ENCODE peak calls at places on chromosome 5, in eight cellular contexts. One of them, this sample, is unnamed.

GRCh38 chr5:117084052-117084451 is 509.4 kb upstream of the SEMA6A start:
- DNase-seq in posterior cingulate gyrus: peak; percentile 50
- DNase-seq in germinal center: no peak
- DNase-seq in T-helper 1 cell: no peak
- DNase-seq in activated T-helper 1 cell treated with anti-CD3 and anti-CD28 coated beads, Interleukin-12 subunit alpha, Interleukin-12 subunit beta, Interleukin-2, Interleukin-4 antibody, amounts not matched to agents 30 ng/mL and 10 ng/mL and 1 ng/mL, durations not matched to agents 14 hours and 24 hours and 36 hours: no peak
- DNase-seq in AML-193: no peak
- DNase-seq in stromal cell of bone marrow: no peak
- DNase-seq in HepG2: no peak
- DNase-seq in this sample: no peak

GRCh38 chr5:611731-612486 is at the start of gene CEP72:
- DNase-seq in T-helper 1 cell: peak; percentile 90
- DNase-seq in HepG2: peak; percentile 68
- DNase-seq in posterior cingulate gyrus: peak; percentile 99
- DNase-seq in activated T-helper 1 cell treated with anti-CD3 and anti-CD28 coated beads, Interleukin-12 subunit alpha, Interleukin-12 subunit beta, Interleukin-2, Interleukin-4 antibody, amounts not matched to agents 30 ng/mL and 10 ng/mL and 1 ng/mL, durations not matched to agents 14 hours and 24 hours and 36 hours: peak; percentile 87
- DNase-seq in germinal center: peak; percentile 95
- DNase-seq in AML-193: peak; percentile 64
- DNase-seq in stromal cell of bone marrow: peak; percentile 65
- DNase-seq in this sample: peak; percentile 96

GRCh38 chr5:42919600-42919999 is 107.9 kb upstream of the SELENOP start:
- DNase-seq in AML-193: no peak
- DNase-seq in activated T-helper 1 cell treated with anti-CD3 and anti-CD28 coated beads, Interleukin-12 subunit alpha, Interleukin-12 subunit beta, Interleukin-2, Interleukin-4 antibody, amounts not matched to agents 30 ng/mL and 10 ng/mL and 1 ng/mL, durations not matched to agents 14 hours and 24 hours and 36 hours: no peak
- DNase-seq in posterior cingulate gyrus: no peak
- DNase-seq in HepG2: no peak
- DNase-seq in stromal cell of bone marrow: no peak
- DNase-seq in germinal center: no peak
- DNase-seq in T-helper 1 cell: no peak
- DNase-seq in this sample: no peak

GRCh38 chr5:56973473-56973872 is 21.6 kb upstream of the MIER3 start:
- DNase-seq in AML-193: no peak
- DNase-seq in T-helper 1 cell: no peak
- DNase-seq in stromal cell of bone marrow: no peak
- DNase-seq in activated T-helper 1 cell treated with anti-CD3 and anti-CD28 coated beads, Interleukin-12 subunit alpha, Interleukin-12 subunit beta, Interleukin-2, Interleukin-4 antibody, amounts not matched to agents 30 ng/mL and 10 ng/mL and 1 ng/mL, durations not matched to agents 14 hours and 24 hours and 36 hours: no peak
- DNase-seq in HepG2: no peak
- DNase-seq in germinal center: no peak
- DNase-seq in posterior cingulate gyrus: no peak
- DNase-seq in this sample: no peak

GRCh38 chr5:62327627-62328026 is 21.6 kb downstream of the KIF2A start:
- DNase-seq in activated T-helper 1 cell treated with anti-CD3 and anti-CD28 coated beads, Interleukin-12 subunit alpha, Interleukin-12 subunit beta, Interleukin-2, Interleukin-4 antibody, amounts not matched to agents 30 ng/mL and 10 ng/mL and 1 ng/mL, durations not matched to agents 14 hours and 24 hours and 36 hours: no peak
- DNase-seq in HepG2: no peak
- DNase-seq in T-helper 1 cell: no peak
- DNase-seq in AML-193: no peak
- DNase-seq in germinal center: no peak
- DNase-seq in posterior cingulate gyrus: no peak
- DNase-seq in stromal cell of bone marrow: no peak
- DNase-seq in this sample: no peak

GRCh38 chr5:138725153-138725884 is 27.9 kb upstream of the CTNNA1 start:
- DNase-seq in posterior cingulate gyrus: peak; percentile 90
- DNase-seq in HepG2: peak; percentile 57
- DNase-seq in stromal cell of bone marrow: peak; percentile 43
- DNase-seq in germinal center: no peak
- DNase-seq in AML-193: no peak
- DNase-seq in T-helper 1 cell: no peak
- DNase-seq in activated T-helper 1 cell treated with anti-CD3 and anti-CD28 coated beads, Interleukin-12 subunit alpha, Interleukin-12 subunit beta, Interleukin-2, Interleukin-4 antibody, amounts not matched to agents 30 ng/mL and 10 ng/mL and 1 ng/mL, durations not matched to agents 14 hours and 24 hours and 36 hours: no peak
- DNase-seq in this sample: peak; percentile 21

GRCh38 chr5:32223972-32224608 is 50.0 kb upstream of the GOLPH3 start:
- DNase-seq in activated T-helper 1 cell treated with anti-CD3 and anti-CD28 coated beads, Interleukin-12 subunit alpha, Interleukin-12 subunit beta, Interleukin-2, Interleukin-4 antibody, amounts not matched to agents 30 ng/mL and 10 ng/mL and 1 ng/mL, durations not matched to agents 14 hours and 24 hours and 36 hours: no peak
- DNase-seq in posterior cingulate gyrus: no peak
- DNase-seq in T-helper 1 cell: no peak
- DNase-seq in AML-193: no peak
- DNase-seq in stromal cell of bone marrow: no peak
- DNase-seq in germinal center: no peak
- DNase-seq in HepG2: peak; percentile 75
- DNase-seq in this sample: peak; percentile 87

GRCh38 chr5:140145818-140146522 is 20.2 kb downstream of the IGIP start:
- DNase-seq in stromal cell of bone marrow: peak; percentile 55
- DNase-seq in activated T-helper 1 cell treated with anti-CD3 and anti-CD28 coated beads, Interleukin-12 subunit alpha, Interleukin-12 subunit beta, Interleukin-2, Interleukin-4 antibody, amounts not matched to agents 30 ng/mL and 10 ng/mL and 1 ng/mL, durations not matched to agents 14 hours and 24 hours and 36 hours: peak; percentile 41
- DNase-seq in HepG2: peak; percentile 38
- DNase-seq in posterior cingulate gyrus: peak; percentile 94
- DNase-seq in germinal center: peak; percentile 68
- DNase-seq in AML-193: no peak
- DNase-seq in T-helper 1 cell: peak; percentile 29
- DNase-seq in this sample: peak; percentile 82

GRCh38 chr5:177132504-177133118 is 962 bp upstream of the NSD1 start:
- DNase-seq in HepG2: no peak
- DNase-seq in germinal center: peak; percentile 50
- DNase-seq in AML-193: no peak
- DNase-seq in stromal cell of bone marrow: no peak
- DNase-seq in posterior cingulate gyrus: peak; percentile 88
- DNase-seq in activated T-helper 1 cell treated with anti-CD3 and anti-CD28 coated beads, Interleukin-12 subunit alpha, Interleukin-12 subunit beta, Interleukin-2, Interleukin-4 antibody, amounts not matched to agents 30 ng/mL and 10 ng/mL and 1 ng/mL, durations not matched to agents 14 hours and 24 hours and 36 hours: peak; percentile 29
- DNase-seq in T-helper 1 cell: peak; percentile 40
- DNase-seq in this sample: no peak

GRCh38 chr5:158155811-158156495 is 297.0 kb upstream of the CLINT1 start:
- DNase-seq in stromal cell of bone marrow: no peak
- DNase-seq in germinal center: no peak
- DNase-seq in T-helper 1 cell: no peak
- DNase-seq in HepG2: no peak
- DNase-seq in activated T-helper 1 cell treated with anti-CD3 and anti-CD28 coated beads, Interleukin-12 subunit alpha, Interleukin-12 subunit beta, Interleukin-2, Interleukin-4 antibody, amounts not matched to agents 30 ng/mL and 10 ng/mL and 1 ng/mL, durations not matched to agents 14 hours and 24 hours and 36 hours: no peak
- DNase-seq in posterior cingulate gyrus: no peak
- DNase-seq in AML-193: no peak
- DNase-seq in this sample: no peak

GRCh38 chr5:44619875-44620610 is 188.7 kb upstream of the MRPS30 start:
- DNase-seq in stromal cell of bone marrow: no peak
- DNase-seq in activated T-helper 1 cell treated with anti-CD3 and anti-CD28 coated beads, Interleukin-12 subunit alpha, Interleukin-12 subunit beta, Interleukin-2, Interleukin-4 antibody, amounts not matched to agents 30 ng/mL and 10 ng/mL and 1 ng/mL, durations not matched to agents 14 hours and 24 hours and 36 hours: no peak
- DNase-seq in germinal center: no peak
- DNase-seq in posterior cingulate gyrus: no peak
- DNase-seq in HepG2: no peak
- DNase-seq in AML-193: no peak
- DNase-seq in T-helper 1 cell: no peak
- DNase-seq in this sample: no peak

GRCh38 chr5:139658501-139658927 is 10.4 kb downstream of the CXXC5 start:
- DNase-seq in posterior cingulate gyrus: peak; percentile 93
- DNase-seq in germinal center: no peak
- DNase-seq in HepG2: no peak
- DNase-seq in AML-193: no peak
- DNase-seq in T-helper 1 cell: no peak
- DNase-seq in stromal cell of bone marrow: peak; percentile 48
- DNase-seq in activated T-helper 1 cell treated with anti-CD3 and anti-CD28 coated beads, Interleukin-12 subunit alpha, Interleukin-12 subunit beta, Interleukin-2, Interleukin-4 antibody, amounts not matched to agents 30 ng/mL and 10 ng/mL and 1 ng/mL, durations not matched to agents 14 hours and 24 hours and 36 hours: no peak
- DNase-seq in this sample: no peak

GRCh38 chr5:1799602-1800469 is at the start of gene MRPL36:
- DNase-seq in posterior cingulate gyrus: peak; percentile 98
- DNase-seq in germinal center: peak; percentile 96
- DNase-seq in AML-193: peak; percentile 59
- DNase-seq in activated T-helper 1 cell treated with anti-CD3 and anti-CD28 coated beads, Interleukin-12 subunit alpha, Interleukin-12 subunit beta, Interleukin-2, Interleukin-4 antibody, amounts not matched to agents 30 ng/mL and 10 ng/mL and 1 ng/mL, durations not matched to agents 14 hours and 24 hours and 36 hours: peak; percentile 84
- DNase-seq in HepG2: peak; percentile 84
- DNase-seq in stromal cell of bone marrow: peak; percentile 77
- DNase-seq in T-helper 1 cell: peak; percentile 91
- DNase-seq in this sample: peak; percentile 97

This sample was measured in hepatic stellate cell.